ENCODE peak calls at places on chromosomes 11 and 22, in ten cellular contexts. V is heart right ventricle; X is tibial artery; C is substantia nigra; A is AG04450; H is CD4-positive, alpha-beta T cell; Z is H9; J is RWPE1; P is caudate nucleus; S is left ventricle myocardium inferior. F is an unnamed sample.

GRCh38 chr11:10537587-10537986 is 3.4 kb downstream of the RNF141 start:
- DNase-seq in V (no peak), H (no peak), Z (no peak), S (no peak), P (no peak), C (no peak), A (no peak), J (no peak), X (no peak), F (no peak)

GRCh38 chr22:42376721-42377177 is 55.5 kb downstream of the NFAM1 start:
- DNase-seq in V (peak), X (peak), P (no peak), H (no peak), A (no peak), Z (peak), S (peak), J (no peak), C (no peak), F (no peak)

GRCh38 chr11:102430158-102430836 is 22.3 kb downstream of the TMEM123 start:
- DNase-seq in Z (no peak), V (no peak), C (no peak), A (no peak), J (no peak), P (no peak), H (no peak), S (no peak), X (no peak), F (no peak)

GRCh38 chr11:15970506-15971214 is 385.7 kb downstream of the SOX6 start:
- DNase-seq in P (no peak), A (no peak), J (no peak), C (no peak), S (no peak), X (no peak), Z (no peak), H (no peak), V (no peak), F (no peak)

GRCh38 chr11:1459219-1459575 is 27.4 kb downstream of the MOB2 start:
- DNase-seq in A (no peak), X (no peak), P (no peak), J (no peak), V (no peak), H (no peak), S (no peak), Z (no peak), C (no peak), F (no peak)

GRCh38 chr11:111852103-111852502 is 19.3 kb downstream of the ALG9 start:
- DNase-seq in C (no peak), H (no peak), J (no peak), X (no peak), S (no peak), P (no peak), Z (no peak), V (no peak), A (no peak), F (no peak)

GRCh38 chr22:19882446-19883381 is 28.0 kb upstream of the GNB1L start:
- DNase-seq in A (no peak), X (peak), Z (peak), P (no peak), H (no peak), C (no peak), V (no peak), S (no peak), J (no peak), F (no peak)

GRCh38 chr11:87097582-87097981 is 59.8 kb downstream of the TMEM135 start:
- DNase-seq in X (no peak), P (no peak), C (no peak), H (peak), A (peak), Z (peak), S (no peak), V (peak), J (peak), F (no peak)

GRCh38 chr11:11786771-11787170 is 55.0 kb upstream of the USP47 start:
- DNase-seq in J (peak), C (no peak), P (no peak), H (no peak), Z (no peak), V (no peak), S (no peak), X (no peak), A (no peak), F (no peak)

GRCh38 chr11:130909650-130910049 is 6.6 kb downstream of the SNX19 start:
- DNase-seq in P (no peak), A (peak), J (peak), H (no peak), S (no peak), C (no peak), V (no peak), X (no peak), Z (no peak), F (no peak)

GRCh38 chr22:45084400-45084920 is 74.7 kb upstream of the PHF21B start:
- DNase-seq in C (no peak), P (no peak), V (no peak), Z (no peak), H (no peak), X (no peak), S (no peak), J (no peak), A (no peak), F (no peak)

GRCh38 chr11:71580057-71581003 is 2.3 kb downstream of the KRTAP5-11 start:
- DNase-seq in Z (peak), X (no peak), H (no peak), A (peak), J (peak), C (peak), V (peak), S (peak), P (peak), F (no peak)

GRCh38 chr11:27166130-27166529 is 125.5 kb downstream of the BBOX1 start:
- DNase-seq in S (no peak), H (no peak), X (no peak), A (no peak), J (no peak), Z (no peak), C (no peak), P (no peak), V (no peak), F (no peak)

GRCh38 chr11:93570759-93571413 is 27.7 kb upstream of the SMCO4 start:
- DNase-seq in X (peak), H (no peak), C (no peak), A (no peak), V (peak), S (no peak), Z (no peak), J (peak), P (no peak), F (no peak)

GRCh38 chr11:36237341-36237740 is 51.9 kb downstream of the COMMD9 start:
- DNase-seq in A (no peak), S (no peak), C (no peak), H (no peak), P (no peak), Z (no peak), V (no peak), J (no peak), X (no peak), F (no peak)

GRCh38 chr11:28366549-28367341 is 258.6 kb downstream of the METTL15 start:
- DNase-seq in H (no peak), Z (no peak), S (no peak), P (no peak), J (no peak), A (peak), X (no peak), C (no peak), V (peak), F (no peak)

GRCh38 chr11:8962827-8963226 is 1.4 kb downstream of the TMEM9B start:
- DNase-seq in H (no peak), Z (no peak), P (no peak), X (no peak), V (no peak), J (no peak), C (no peak), S (no peak), A (no peak), F (no peak)

GRCh38 chr11:111477898-111478297 is 34.3 kb downstream of the BTG4 start:
- DNase-seq in X (no peak), P (no peak), V (no peak), J (no peak), H (no peak), A (no peak), S (no peak), Z (no peak), C (no peak), F (no peak)

GRCh38 chr11:19432370-19433163 is 191.8 kb upstream of the E2F8 start:
- DNase-seq in X (no peak), H (no peak), Z (no peak), A (peak), V (no peak), C (no peak), J (no peak), S (no peak), P (no peak), F (peak)

GRCh38 chr11:128467610-128468041 is 119.7 kb downstream of the ETS1 start:
- DNase-seq in J (peak), S (no peak), X (peak), H (peak), V (peak), Z (no peak), P (no peak), A (peak), C (no peak), F (peak)

GRCh38 chr11:118892515-118892914 is 8.8 kb downstream of the CXCR5 start:
- DNase-seq in Z (no peak), V (no peak), S (no peak), J (no peak), C (no peak), H (peak), P (no peak), A (no peak), X (no peak), F (no peak)

GRCh38 chr11:3671334-3672254 is at the start of gene CHRNA10:
- DNase-seq in Z (peak), C (no peak), A (no peak), V (no peak), P (no peak), S (no peak), J (no peak), H (no peak), X (no peak), F (no peak)

GRCh38 chr22:44479662-44480061 is 18.4 kb downstream of the RTL6 start:
- DNase-seq in C (no peak), V (no peak), H (no peak), Z (no peak), J (no peak), A (no peak), P (no peak), S (no peak), X (no peak), F (no peak)

GRCh38 chr11:10181811-10182210 is 112.2 kb downstream of the SBF2 start:
- DNase-seq in C (no peak), H (no peak), J (peak), P (no peak), V (no peak), S (no peak), Z (no peak), A (no peak), X (no peak), F (no peak)

GRCh38 chr11:132125855-132126841 is 755.7 kb downstream of the NTM start:
- DNase-seq in P (peak), Z (peak), H (no peak), S (no peak), V (no peak), C (no peak), A (no peak), X (no peak), J (no peak), F (no peak)

GRCh38 chr11:46063138-46063537 is 58.1 kb downstream of the PHF21A start:
- DNase-seq in V (no peak), P (no peak), Z (no peak), C (no peak), J (no peak), H (no peak), X (no peak), A (no peak), S (no peak), F (no peak)

GRCh38 chr11:117547188-117547831 is 219.7 kb downstream of the CEP164 start:
- DNase-seq in C (no peak), V (no peak), X (no peak), J (no peak), S (no peak), P (no peak), A (no peak), Z (peak), H (no peak), F (no peak)

GRCh38 chr11:24754406-24754805 is 257.6 kb downstream of the LUZP2 start:
- DNase-seq in X (no peak), C (no peak), A (no peak), V (no peak), S (no peak), Z (no peak), J (no peak), P (no peak), H (no peak), F (peak)

GRCh38 chr11:67391304-67392181 is at the start of gene RAD9A:
- DNase-seq in P (peak), A (peak), H (peak), S (peak), V (peak), Z (peak), J (peak), C (peak), X (peak), F (no peak)

GRCh38 chr22:29071261-29072045 is 1.4 kb upstream of the KREMEN1 start:
- DNase-seq in P (no peak), V (no peak), H (peak), J (peak), X (no peak), Z (peak), A (no peak), S (no peak), C (no peak), F (peak)

GRCh38 chr11:69351460-69351859 is 57.5 kb downstream of the MYEOV start:
- DNase-seq in H (no peak), Z (no peak), C (no peak), A (no peak), P (no peak), S (no peak), J (peak), V (no peak), X (no peak), F (no peak)

GRCh38 chr22:30474683-30475424 is 3.0 kb upstream of the SEC14L3 start:
- DNase-seq in H (no peak), J (no peak), V (no peak), A (no peak), P (no peak), C (no peak), X (no peak), S (no peak), Z (peak), F (no peak)

GRCh38 chr11:64358536-64358906 is 441 bp upstream of the RPS6KA4 start:
- DNase-seq in Z (no peak), J (no peak), H (no peak), S (no peak), A (no peak), C (no peak), P (no peak), X (peak), V (no peak), F (no peak)
- H3K27ac ChIP-seq in Z (no peak), J (peak), H (no peak), S (peak), A (peak), C (peak), P (peak), X (peak), V (peak), F (peak)

GRCh38 chr11:47376183-47376542 is 2.2 kb downstream of the SPI1 start:
- DNase-seq in P (no peak), J (no peak), X (no peak), S (no peak), A (no peak), C (no peak), V (no peak), Z (no peak), H (no peak), F (no peak)
- H3K27ac ChIP-seq in P (no peak), J (no peak), X (no peak), S (no peak), A (no peak), C (peak), V (no peak), Z (no peak), H (no peak), F (no peak)

GRCh38 chr22:36329217-36330078 is 58.3 kb downstream of the MYH9 start:
- DNase-seq in J (peak), S (peak), Z (peak), P (no peak), X (peak), A (peak), C (no peak), V (peak), H (peak), F (peak)
- H3K27ac ChIP-seq in J (peak), S (peak), Z (peak), P (peak), X (peak), A (peak), C (peak), V (peak), H (peak), F (peak)

GRCh38 chr11:65445604-65446445 is 23.2 kb downstream of the NEAT1 start:
- DNase-seq in S (no peak), V (no peak), P (no peak), A (no peak), J (no peak), Z (no peak), C (no peak), X (peak), H (no peak), F (no peak)

GRCh38 chr11:65445101-65445603 is 22.6 kb downstream of the NEAT1 start:
- DNase-seq in J (no peak), C (no peak), P (no peak), X (peak), A (no peak), H (no peak), S (no peak), V (no peak), Z (no peak), F (no peak)

GRCh38 chr11:65446446-65447277 is 24.1 kb downstream of the NEAT1 start:
- DNase-seq in V (no peak), Z (no peak), P (no peak), H (no peak), X (peak), J (no peak), C (no peak), A (no peak), S (peak), F (no peak)

GRCh38 chr11:65448074-65448417 is 25.4 kb downstream of the NEAT1 start:
- DNase-seq in J (no peak), Z (no peak), H (no peak), X (no peak), P (no peak), S (no peak), A (no peak), C (no peak), V (no peak), F (no peak)

DNA sequence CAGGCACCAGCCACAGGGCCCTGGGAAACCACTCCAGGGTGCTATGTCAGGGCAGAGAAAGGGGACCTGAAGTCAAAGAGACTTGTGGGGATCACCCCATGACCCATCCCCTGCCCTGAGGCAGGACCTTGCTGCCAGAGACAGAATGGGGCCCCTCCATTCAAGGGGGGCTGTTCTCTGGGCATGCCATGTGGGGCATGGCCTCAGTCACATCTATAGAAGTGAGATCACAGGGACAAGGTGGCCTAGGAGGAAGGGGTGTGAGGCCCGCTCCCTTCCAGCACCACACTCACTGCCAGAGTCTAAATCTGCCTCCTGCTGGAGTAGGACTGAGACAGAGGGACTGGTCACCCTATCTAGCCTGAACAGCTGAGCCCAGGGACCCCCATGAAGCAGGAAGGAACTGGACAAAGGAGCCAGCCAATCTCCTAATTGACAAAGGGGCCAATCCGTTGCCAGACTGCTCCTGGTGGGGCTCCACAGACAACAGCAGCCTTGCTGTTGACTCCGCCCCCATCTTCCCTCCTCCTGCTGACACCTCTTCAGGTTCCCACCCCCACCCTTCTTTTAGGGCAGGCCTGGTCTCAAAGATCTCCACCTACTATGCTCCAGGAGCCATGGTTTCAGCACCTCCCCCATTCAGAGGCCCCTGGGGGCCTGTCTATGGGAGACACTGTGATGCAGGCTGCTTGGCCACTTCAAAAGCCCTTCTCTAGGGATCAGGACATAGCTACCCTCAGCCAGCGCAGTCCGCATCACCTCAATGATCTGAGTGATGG is 26.0 kb downstream of the NEAT1 start:
- DNase-seq in C (no peak), J (no peak), H (no peak), P (no peak), X (peak), A (no peak), V (no peak), Z (peak), S (no peak), F (no peak)
- H3K27ac ChIP-seq in C (no peak), J (peak), H (no peak), P (no peak), X (peak), A (peak), V (peak), Z (no peak), S (peak), F (peak)